ENCODE peak calls at places on chromosomes 4 and X, in four cellular contexts. K is Peyer's patch, F is endothelial cell, W is fibroblast of pulmonary artery. Q is an unnamed sample.

GRCh38 chrX:40100537-40101429 is 3.0 kb upstream of the BCOR start:
- DNase-seq in F (no peak), K (no peak), W (no peak), Q (no peak)

GRCh38 chrX:8433296-8434094 is 31.1 kb upstream of the VCX3B start:
- DNase-seq in K (no peak), F (no peak), W (no peak), Q (no peak)

GRCh38 chr4:109967798-109968520 is 55.3 kb downstream of the EGF start:
- DNase-seq in K (no peak), F (no peak), W (peak; percentile 7), Q (peak; percentile 34)

GRCh38 chr4:107665001-107665400 is 55.0 kb downstream of the PAPSS1 start:
- DNase-seq in K (no peak), F (no peak), W (peak; percentile 25), Q (no peak)

GRCh38 chr4:10584042-10584441 is 100.5 kb downstream of the CLNK start:
- DNase-seq in W (peak; percentile 95), K (no peak), F (no peak), Q (peak; percentile 32)

GRCh38 chrX:97529801-97530200 is 646.1 kb downstream of the RPA4 start:
- DNase-seq in W (peak; percentile 96), K (no peak), F (no peak), Q (no peak)

GRCh38 chr4:45294464-45294863 is 568.1 kb upstream of the GNPDA2 start:
- DNase-seq in F (no peak), K (no peak), W (no peak), Q (no peak)

GRCh38 chr4:147110968-147111367 is 165.3 kb upstream of the TTC29 start:
- DNase-seq in F (no peak), K (no peak), W (peak; percentile 64), Q (no peak)

GRCh38 chr4:32251126-32251525 is 1531.0 kb downstream of the PCDH7 start:
- DNase-seq in W (no peak), F (no peak), K (no peak), Q (no peak)

GRCh38 chr4:85703098-85703497 is 228.1 kb downstream of the ARHGAP24 start:
- DNase-seq in F (no peak), K (no peak), W (no peak), Q (no peak)

GRCh38 chr4:169492436-169493163 is 119.8 kb downstream of the NEK1 start:
- DNase-seq in F (peak; percentile 32), K (no peak), W (peak; percentile 67), Q (peak; percentile 21)

GRCh38 chr4:173448919-173449641 is 50.2 kb upstream of the SCRG1 start:
- DNase-seq in K (no peak), F (no peak), W (no peak), Q (no peak)

DNA sequence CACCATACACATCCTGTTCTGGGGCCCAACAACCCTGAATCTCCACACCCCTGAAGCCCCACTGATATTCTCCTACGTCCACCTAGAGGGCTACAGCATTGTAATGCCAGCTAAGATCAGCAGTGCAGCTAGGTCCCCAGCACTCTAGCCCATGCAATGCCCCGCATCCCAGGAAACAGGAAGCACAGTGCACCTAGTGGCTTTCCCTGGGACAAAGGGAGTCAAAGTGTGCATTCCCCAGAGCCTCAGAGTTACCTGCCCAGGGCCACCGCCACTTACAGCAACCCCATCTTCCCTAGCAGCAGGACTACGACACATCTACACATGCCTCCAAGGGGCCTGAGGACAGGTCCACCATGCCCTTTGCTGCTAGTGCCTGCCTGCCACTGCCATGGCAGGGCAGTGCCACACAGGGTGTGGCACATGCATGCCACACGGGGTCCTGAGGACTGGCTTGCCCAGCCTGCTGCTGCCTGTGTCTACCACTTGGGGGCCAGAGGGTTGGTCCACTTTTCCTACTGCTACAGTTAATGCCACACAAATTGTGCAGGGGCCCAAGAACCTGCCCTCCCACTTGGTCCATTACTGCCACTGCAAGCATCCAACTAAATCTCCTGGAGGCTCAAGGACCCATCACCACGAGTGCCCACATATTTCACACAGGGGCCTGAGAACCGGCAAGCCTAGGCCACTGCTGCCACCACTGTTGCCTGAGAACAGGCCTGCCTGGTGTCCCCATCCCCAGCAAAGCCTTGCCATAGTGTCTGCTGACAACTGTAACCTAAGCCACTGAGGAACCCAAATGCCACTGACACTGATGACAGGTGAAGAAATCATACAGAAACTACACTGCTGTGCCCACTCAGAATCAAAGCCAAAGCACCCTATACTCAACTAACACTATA is 23.7 kb downstream of the TLR6 start:
- DNase-seq in W (no peak), K (no peak), F (no peak), Q (peak; percentile 4)
- TF ChIP-seq CTCF in W (peak; percentile 20), K (no peak), F (peak; percentile 36), Q (no peak)

GRCh38 chrX:109760241-109760921 is 27.3 kb upstream of the ACSL4 start:
- DNase-seq in F (no peak), K (no peak), W (no peak), Q (no peak)
- TF ChIP-seq CTCF in F (no peak), K (no peak), W (no peak), Q (no peak)

GRCh38 chr4:39415678-39416283 is 9.1 kb downstream of the KLB start:
- DNase-seq in K (no peak), F (no peak), W (peak; percentile 40), Q (no peak)

GRCh38 chr4:39407584-39407885 is 805 bp downstream of the KLB start:
- DNase-seq in W (no peak), F (no peak), K (no peak), Q (no peak)

GRCh38 chr4:39406763-39407583 is at the start of gene KLB:
- DNase-seq in K (no peak), F (no peak), W (peak; percentile 30), Q (no peak)

DNA sequence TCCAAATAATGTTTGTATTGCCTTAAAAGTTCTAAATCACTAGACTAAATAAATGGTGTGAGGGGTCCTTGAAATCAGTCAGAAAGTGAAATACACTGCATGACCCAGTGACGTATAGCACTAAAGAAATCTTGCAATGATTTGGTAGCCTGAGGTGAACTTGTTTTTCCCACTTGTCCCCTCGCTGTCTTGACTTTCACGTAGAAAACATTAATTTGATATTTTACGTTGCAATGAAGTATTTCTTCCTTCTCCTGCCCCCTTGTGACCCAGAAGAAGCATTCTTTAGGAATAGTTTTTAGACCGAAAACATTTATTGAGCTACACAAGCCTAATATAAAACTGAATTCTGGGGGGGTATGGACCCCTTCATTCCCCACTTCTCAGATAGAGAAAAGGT is 3.7 kb downstream of the KLB start:
- DNase-seq in F (no peak), W (peak; percentile 33), K (no peak), Q (no peak)
- TF ChIP-seq CTCF in F (no peak), W (peak; percentile 37), K (no peak), Q (no peak)

GRCh38 chr4:114028071-114028470 is 48.6 kb upstream of the ARSJ start:
- DNase-seq in K (no peak), F (no peak), W (peak; percentile 66), Q (no peak)
- TF ChIP-seq CTCF in K (no peak), F (no peak), W (no peak), Q (no peak)

DNA sequence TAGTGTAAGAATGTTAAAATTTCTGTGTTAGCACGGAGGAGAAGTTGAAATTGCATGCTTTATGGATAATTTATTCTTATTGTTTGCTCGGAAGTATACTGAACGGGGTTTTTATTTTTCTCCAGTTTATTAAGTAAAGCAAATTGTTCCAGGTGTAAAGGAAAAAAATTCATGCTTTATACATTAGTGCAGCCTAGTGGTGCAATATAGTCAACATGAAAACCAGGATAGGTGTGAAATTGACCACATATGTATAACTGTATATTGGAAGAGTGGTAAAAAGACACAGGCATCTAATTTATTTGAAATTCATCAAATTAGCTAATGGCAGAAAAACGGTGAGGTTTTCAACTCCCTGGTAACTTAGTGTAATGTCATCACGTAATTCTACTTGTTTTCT is 959 bp downstream of the BRS3 start:
- DNase-seq in F (no peak), W (no peak), K (no peak), Q (no peak)
- TF ChIP-seq CTCF in F (no peak), W (no peak), K (no peak), Q (no peak)